ENCODE peak calls at places on chromosome 18, in ten cellular contexts. One of them, this sample, is unnamed.

GRCh38 chr18:46596119-46596518 is 60.9 kb downstream of the LOXHD1 start:
- DNase-seq in A549: no peak
- DNase-seq in mesendoderm: no peak
- DNase-seq in stomach: no peak
- DNase-seq in effector memory CD4-positive, alpha-beta T cell: no peak
- DNase-seq in foreskin fibroblast: no peak
- DNase-seq in PC-9: no peak
- DNase-seq in BE2C: no peak
- DNase-seq in suprapubic skin: no peak
- DNase-seq in skeletal muscle cell: no peak
- DNase-seq in this sample: peak

GRCh38 chr18:58309610-58310239 is 265.7 kb downstream of the NEDD4L start:
- DNase-seq in stomach: no peak
- DNase-seq in skeletal muscle cell: no peak
- DNase-seq in A549: no peak
- DNase-seq in mesendoderm: no peak
- DNase-seq in PC-9: no peak
- DNase-seq in suprapubic skin: no peak
- DNase-seq in effector memory CD4-positive, alpha-beta T cell: no peak
- DNase-seq in BE2C: no peak
- DNase-seq in foreskin fibroblast: no peak
- DNase-seq in this sample: no peak

GRCh38 chr18:11149441-11150270 is at the start of gene PIEZO2:
- DNase-seq in stomach: peak
- DNase-seq in BE2C: peak
- DNase-seq in foreskin fibroblast: peak
- DNase-seq in skeletal muscle cell: no peak
- DNase-seq in mesendoderm: peak
- DNase-seq in suprapubic skin: no peak
- DNase-seq in A549: peak
- DNase-seq in PC-9: no peak
- DNase-seq in effector memory CD4-positive, alpha-beta T cell: no peak
- DNase-seq in this sample: peak

GRCh38 chr18:44411971-44412370 is 268.7 kb upstream of the SETBP1 start:
- DNase-seq in skeletal muscle cell: peak
- DNase-seq in stomach: no peak
- DNase-seq in suprapubic skin: no peak
- DNase-seq in BE2C: no peak
- DNase-seq in A549: no peak
- DNase-seq in effector memory CD4-positive, alpha-beta T cell: no peak
- DNase-seq in foreskin fibroblast: peak
- DNase-seq in mesendoderm: no peak
- DNase-seq in PC-9: no peak
- DNase-seq in this sample: no peak

GRCh38 chr18:27062802-27063201 is 122.3 kb downstream of the CHST9 start:
- DNase-seq in PC-9: peak
- DNase-seq in mesendoderm: peak
- DNase-seq in A549: no peak
- DNase-seq in BE2C: no peak
- DNase-seq in effector memory CD4-positive, alpha-beta T cell: no peak
- DNase-seq in suprapubic skin: no peak
- DNase-seq in stomach: no peak
- DNase-seq in skeletal muscle cell: no peak
- DNase-seq in foreskin fibroblast: no peak
- DNase-seq in this sample: no peak

GRCh38 chr18:8688857-8689256 is 16.5 kb upstream of the MTCL1 start:
- DNase-seq in BE2C: no peak
- DNase-seq in suprapubic skin: no peak
- DNase-seq in mesendoderm: no peak
- DNase-seq in stomach: no peak
- DNase-seq in skeletal muscle cell: no peak
- DNase-seq in A549: no peak
- DNase-seq in effector memory CD4-positive, alpha-beta T cell: no peak
- DNase-seq in PC-9: no peak
- DNase-seq in foreskin fibroblast: no peak
- DNase-seq in this sample: no peak

GRCh38 chr18:46718501-46719341 is 38.1 kb downstream of the ST8SIA5 start:
- DNase-seq in effector memory CD4-positive, alpha-beta T cell: no peak
- DNase-seq in PC-9: no peak
- DNase-seq in skeletal muscle cell: peak
- DNase-seq in stomach: no peak
- DNase-seq in foreskin fibroblast: peak
- DNase-seq in mesendoderm: peak
- DNase-seq in A549: peak
- DNase-seq in suprapubic skin: no peak
- DNase-seq in BE2C: no peak
- DNase-seq in this sample: no peak

GRCh38 chr18:36420826-36421225 is 123.3 kb downstream of the FHOD3 start:
- DNase-seq in PC-9: no peak
- DNase-seq in foreskin fibroblast: peak
- DNase-seq in effector memory CD4-positive, alpha-beta T cell: no peak
- DNase-seq in skeletal muscle cell: no peak
- DNase-seq in A549: no peak
- DNase-seq in stomach: no peak
- DNase-seq in mesendoderm: no peak
- DNase-seq in suprapubic skin: no peak
- DNase-seq in BE2C: no peak
- DNase-seq in this sample: peak

GRCh38 chr18:79485788-79486355 is 90.1 kb downstream of the NFATC1 start:
- DNase-seq in PC-9: no peak
- DNase-seq in A549: no peak
- DNase-seq in mesendoderm: no peak
- DNase-seq in effector memory CD4-positive, alpha-beta T cell: no peak
- DNase-seq in BE2C: no peak
- DNase-seq in foreskin fibroblast: peak
- DNase-seq in stomach: no peak
- DNase-seq in suprapubic skin: peak
- DNase-seq in skeletal muscle cell: peak
- DNase-seq in this sample: no peak

GRCh38 chr18:28110924-28111323 is 66.0 kb downstream of the CDH2 start:
- DNase-seq in suprapubic skin: no peak
- DNase-seq in skeletal muscle cell: no peak
- DNase-seq in stomach: no peak
- DNase-seq in foreskin fibroblast: no peak
- DNase-seq in PC-9: no peak
- DNase-seq in mesendoderm: no peak
- DNase-seq in A549: no peak
- DNase-seq in BE2C: no peak
- DNase-seq in effector memory CD4-positive, alpha-beta T cell: no peak
- DNase-seq in this sample: no peak

GRCh38 chr18:61992285-61992684 is 99.5 kb upstream of the RNF152 start:
- DNase-seq in A549: no peak
- DNase-seq in skeletal muscle cell: peak
- DNase-seq in foreskin fibroblast: peak
- DNase-seq in effector memory CD4-positive, alpha-beta T cell: no peak
- DNase-seq in mesendoderm: peak
- DNase-seq in BE2C: no peak
- DNase-seq in PC-9: peak
- DNase-seq in stomach: no peak
- DNase-seq in suprapubic skin: no peak
- DNase-seq in this sample: no peak

GRCh38 chr18:10134204-10134603 is 220.4 kb downstream of the VAPA start:
- DNase-seq in stomach: no peak
- DNase-seq in A549: no peak
- DNase-seq in mesendoderm: no peak
- DNase-seq in skeletal muscle cell: no peak
- DNase-seq in BE2C: no peak
- DNase-seq in effector memory CD4-positive, alpha-beta T cell: no peak
- DNase-seq in foreskin fibroblast: no peak
- DNase-seq in PC-9: no peak
- DNase-seq in suprapubic skin: no peak
- DNase-seq in this sample: no peak

GRCh38 chr18:10133516-10133915 is 219.7 kb downstream of the VAPA start:
- DNase-seq in A549: no peak
- DNase-seq in suprapubic skin: no peak
- DNase-seq in BE2C: no peak
- DNase-seq in mesendoderm: no peak
- DNase-seq in effector memory CD4-positive, alpha-beta T cell: no peak
- DNase-seq in stomach: no peak
- DNase-seq in foreskin fibroblast: no peak
- DNase-seq in PC-9: no peak
- DNase-seq in skeletal muscle cell: no peak
- DNase-seq in this sample: no peak

GRCh38 chr18:10130626-10131025 is 216.8 kb downstream of the VAPA start:
- DNase-seq in suprapubic skin: no peak
- DNase-seq in foreskin fibroblast: no peak
- DNase-seq in A549: no peak
- DNase-seq in stomach: no peak
- DNase-seq in mesendoderm: no peak
- DNase-seq in effector memory CD4-positive, alpha-beta T cell: no peak
- DNase-seq in skeletal muscle cell: no peak
- DNase-seq in PC-9: no peak
- DNase-seq in BE2C: no peak
- DNase-seq in this sample: no peak

GRCh38 chr18:10131036-10131774 is 217.4 kb downstream of the VAPA start:
- DNase-seq in mesendoderm: peak
- DNase-seq in stomach: no peak
- DNase-seq in BE2C: no peak
- DNase-seq in PC-9: no peak
- DNase-seq in effector memory CD4-positive, alpha-beta T cell: no peak
- DNase-seq in foreskin fibroblast: no peak
- DNase-seq in suprapubic skin: no peak
- DNase-seq in skeletal muscle cell: no peak
- DNase-seq in A549: no peak
- DNase-seq in this sample: no peak

GRCh38 chr18:10131783-10132381 is 218.1 kb downstream of the VAPA start:
- DNase-seq in BE2C: no peak
- DNase-seq in effector memory CD4-positive, alpha-beta T cell: no peak
- DNase-seq in skeletal muscle cell: no peak
- DNase-seq in PC-9: no peak
- DNase-seq in foreskin fibroblast: no peak
- DNase-seq in stomach: no peak
- DNase-seq in A549: no peak
- DNase-seq in suprapubic skin: no peak
- DNase-seq in mesendoderm: peak
- DNase-seq in this sample: no peak
- H3K4me3 ChIP-seq in BE2C: no peak
- H3K4me3 ChIP-seq in effector memory CD4-positive, alpha-beta T cell: no peak
- H3K4me3 ChIP-seq in skeletal muscle cell: no peak
- H3K4me3 ChIP-seq in PC-9: peak
- H3K4me3 ChIP-seq in foreskin fibroblast: no peak
- H3K4me3 ChIP-seq in stomach: peak
- H3K4me3 ChIP-seq in A549: peak
- H3K4me3 ChIP-seq in suprapubic skin: peak
- H3K4me3 ChIP-seq in mesendoderm: no peak
- H3K4me3 ChIP-seq in this sample: no peak

DNA sequence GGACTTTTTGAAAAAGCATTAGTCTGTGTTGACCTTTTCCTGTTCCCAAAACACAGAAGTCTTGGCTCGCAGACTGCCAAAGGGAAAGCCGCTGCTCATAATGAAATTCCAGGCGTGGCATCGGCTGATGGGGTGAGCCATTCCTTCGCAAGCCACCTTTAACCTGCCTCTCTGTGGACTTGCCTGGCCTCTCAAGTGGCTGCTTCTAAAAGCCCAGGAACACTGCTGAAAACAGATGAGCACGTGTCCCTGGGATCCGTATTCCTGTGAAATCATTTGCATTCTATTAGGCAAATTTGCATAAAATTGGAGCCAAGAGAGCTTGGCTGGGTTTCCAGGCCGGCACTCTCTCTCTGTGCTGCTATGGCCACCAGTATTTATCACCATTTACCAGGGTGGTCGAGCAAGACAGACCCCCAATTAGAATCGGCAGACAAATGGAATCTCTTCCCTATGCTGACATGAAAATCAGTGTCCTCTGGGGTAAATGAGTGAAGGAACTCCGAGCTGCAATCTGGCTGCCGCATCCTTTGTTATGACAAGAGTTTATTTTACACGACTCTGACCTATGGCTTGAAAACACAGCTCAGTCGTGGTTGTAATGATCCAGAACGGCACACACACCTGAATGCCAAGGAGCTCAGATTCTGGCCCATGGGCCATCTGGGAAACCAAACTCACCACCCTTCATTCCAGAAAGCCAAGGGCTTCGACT is 21.7 kb downstream of the BCL2 start:
- DNase-seq in PC-9: no peak
- DNase-seq in mesendoderm: peak
- DNase-seq in foreskin fibroblast: no peak
- DNase-seq in BE2C: no peak
- DNase-seq in effector memory CD4-positive, alpha-beta T cell: no peak
- DNase-seq in skeletal muscle cell: no peak
- DNase-seq in stomach: no peak
- DNase-seq in A549: no peak
- DNase-seq in suprapubic skin: no peak
- DNase-seq in this sample: no peak
- H3K4me3 ChIP-seq in PC-9: no peak
- H3K4me3 ChIP-seq in mesendoderm: no peak
- H3K4me3 ChIP-seq in foreskin fibroblast: no peak
- H3K4me3 ChIP-seq in BE2C: no peak
- H3K4me3 ChIP-seq in effector memory CD4-positive, alpha-beta T cell: no peak
- H3K4me3 ChIP-seq in skeletal muscle cell: no peak
- H3K4me3 ChIP-seq in stomach: no peak
- H3K4me3 ChIP-seq in A549: no peak
- H3K4me3 ChIP-seq in suprapubic skin: no peak
- H3K4me3 ChIP-seq in this sample: no peak

DNA sequence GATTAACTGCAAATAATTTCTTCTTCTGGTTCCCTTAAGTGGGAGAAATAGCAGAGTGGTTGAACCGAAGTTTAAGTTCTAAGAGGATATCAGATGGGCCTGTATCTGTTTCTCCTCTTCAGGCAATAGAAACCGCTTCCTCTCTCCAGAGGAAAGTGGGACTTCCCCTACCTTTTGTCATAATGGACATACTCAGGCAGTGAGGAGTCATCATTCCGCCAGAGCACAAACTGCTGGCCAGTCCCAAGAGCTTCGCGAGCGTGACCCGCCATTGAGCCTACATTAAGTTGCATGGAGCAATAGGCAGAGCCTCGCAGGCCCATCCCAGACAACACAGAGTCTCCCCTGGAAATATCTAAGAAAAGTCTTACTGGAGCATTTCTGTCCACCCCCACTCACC is 158.9 kb downstream of the LDLRAD4 start:
- DNase-seq in BE2C: no peak
- DNase-seq in PC-9: no peak
- DNase-seq in A549: no peak
- DNase-seq in effector memory CD4-positive, alpha-beta T cell: peak
- DNase-seq in foreskin fibroblast: no peak
- DNase-seq in suprapubic skin: peak
- DNase-seq in mesendoderm: no peak
- DNase-seq in stomach: no peak
- DNase-seq in skeletal muscle cell: no peak
- DNase-seq in this sample: peak
- H3K4me3 ChIP-seq in BE2C: no peak
- H3K4me3 ChIP-seq in PC-9: no peak
- H3K4me3 ChIP-seq in A549: no peak
- H3K4me3 ChIP-seq in effector memory CD4-positive, alpha-beta T cell: peak
- H3K4me3 ChIP-seq in foreskin fibroblast: no peak
- H3K4me3 ChIP-seq in suprapubic skin: no peak
- H3K4me3 ChIP-seq in mesendoderm: no peak
- H3K4me3 ChIP-seq in stomach: no peak
- H3K4me3 ChIP-seq in skeletal muscle cell: no peak
- H3K4me3 ChIP-seq in this sample: no peak

DNA sequence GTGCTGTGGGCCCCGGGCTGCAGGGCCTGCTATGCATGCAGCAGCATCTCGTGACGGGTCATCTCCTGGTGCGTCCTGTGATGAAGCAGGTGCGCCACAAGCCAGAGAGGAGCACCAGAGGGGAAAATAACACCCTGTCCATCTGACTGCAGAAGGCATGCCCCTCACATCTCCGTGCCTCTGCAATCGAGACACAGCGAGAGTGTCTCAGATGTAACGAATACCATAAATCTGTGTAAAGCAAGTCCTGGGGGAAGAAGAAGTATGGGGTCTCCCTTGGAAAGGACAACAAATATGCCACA is 137.5 kb downstream of the PTGR3 start:
- DNase-seq in BE2C: no peak
- DNase-seq in PC-9: no peak
- DNase-seq in A549: no peak
- DNase-seq in mesendoderm: no peak
- DNase-seq in foreskin fibroblast: no peak
- DNase-seq in stomach: no peak
- DNase-seq in skeletal muscle cell: no peak
- DNase-seq in effector memory CD4-positive, alpha-beta T cell: no peak
- DNase-seq in suprapubic skin: no peak
- DNase-seq in this sample: no peak
- H3K4me3 ChIP-seq in BE2C: no peak
- H3K4me3 ChIP-seq in PC-9: no peak
- H3K4me3 ChIP-seq in A549: no peak
- H3K4me3 ChIP-seq in mesendoderm: no peak
- H3K4me3 ChIP-seq in foreskin fibroblast: no peak
- H3K4me3 ChIP-seq in stomach: no peak
- H3K4me3 ChIP-seq in skeletal muscle cell: no peak
- H3K4me3 ChIP-seq in effector memory CD4-positive, alpha-beta T cell: peak
- H3K4me3 ChIP-seq in suprapubic skin: peak
- H3K4me3 ChIP-seq in this sample: no peak